ENCODE peak calls at places on chromosome 2, in four cellular contexts. R is esophagus muscularis mucosa, L is NCI-H82, F is activated gamma-delta T cell treated with Interleukin-2 at 50 U/mL for 16 hours. E is an unnamed sample.

GRCh38 chr2:228699400-228699799 is 517.9 kb upstream of the SPHKAP start:
- DNase-seq in R (no peak), L (no peak), F (no peak), E (no peak)

GRCh38 chr2:156334496-156335478 is 2.3 kb upstream of the NR4A2 start:
- DNase-seq in R (peak; percentile 97), L (peak; percentile 82), F (peak; percentile 72), E (peak; percentile 90)

GRCh38 chr2:73239776-73240175 is 5.7 kb downstream of the CCT7 start:
- DNase-seq in R (no peak), L (no peak), F (no peak), E (no peak)

GRCh38 chr2:222136106-222136630 is 162.6 kb downstream of the PAX3 start:
- DNase-seq in R (no peak), L (no peak), F (no peak), E (no peak)

GRCh38 chr2:56184500-56184996 is 758 bp downstream of the CCDC85A start:
- DNase-seq in R (peak; percentile 75), L (peak; percentile 46), F (no peak), E (peak; percentile 12)

GRCh38 chr2:202289394-202290204 is 24.0 kb downstream of the NOP58 start:
- DNase-seq in R (no peak), L (no peak), F (no peak), E (no peak)

GRCh38 chr2:120654383-120655134 is 81.1 kb upstream of the GLI2 start:
- DNase-seq in R (no peak), L (no peak), F (no peak), E (no peak)

GRCh38 chr2:74922592-74923227 is 35.7 kb upstream of the POLE4 start:
- DNase-seq in R (no peak), L (no peak), F (no peak), E (no peak)

GRCh38 chr2:234147335-234147861 is 96.9 kb downstream of the SPP2 start:
- DNase-seq in R (no peak), L (no peak), F (no peak), E (no peak)

GRCh38 chr2:228479014-228479413 is 297.5 kb upstream of the SPHKAP start:
- DNase-seq in R (no peak), L (no peak), F (no peak), E (no peak)

GRCh38 chr2:26848336-26849055 is 564 bp downstream of the DPYSL5 start:
- DNase-seq in R (peak; percentile 81), L (peak; percentile 81), F (no peak), E (peak; percentile 22)

GRCh38 chr2:72915076-72915906 is 2.0 kb upstream of the EMX1 start:
- DNase-seq in R (no peak), L (no peak), F (no peak), E (peak; percentile 8)

GRCh38 chr2:43745457-43745856 is 28.4 kb upstream of the DYNC2LI1 start:
- DNase-seq in R (no peak), L (no peak), F (no peak), E (no peak)